ENCODE peak calls at places on chromosomes 2 and 18, in five cellular contexts. W, J, S, K and N are unnamed samples.
A peak's percentile ranks its signal among the peaks of the same experiment; 100 is the strongest.

GRCh38 chr2:160752475-160753330 is 259.1 kb upstream of the RBMS1 start:
- ATAC-seq in J (no peak), K (peak; percentile 53), W (no peak), S (peak; percentile 87), N (no peak)

GRCh38 chr2:171882095-171882769 is 11.8 kb downstream of the SLC25A12 start:
- ATAC-seq in W (no peak), J (peak; percentile 16), K (no peak), S (no peak), N (peak; percentile 69)

GRCh38 chr18:2917255-2918047 is 70.6 kb downstream of the EMILIN2 start:
- ATAC-seq in S (no peak), W (no peak), J (no peak), K (no peak), N (no peak)

GRCh38 chr2:62144689-62145477 is 51.0 kb upstream of the B3GNT2 start:
- ATAC-seq in W (no peak), J (no peak), S (no peak), K (no peak), N (no peak)

GRCh38 chr2:69549421-69549820 is 94.1 kb downstream of the AAK1 start:
- ATAC-seq in S (peak; percentile 41), W (no peak), J (no peak), K (no peak), N (no peak)

GRCh38 chr2:237306083-237306786 is 107.7 kb downstream of the COL6A3 start:
- ATAC-seq in K (no peak), S (no peak), J (no peak), W (no peak), N (no peak)

GRCh38 chr18:48814490-48815181 is 136.1 kb downstream of the SMAD7 start:
- ATAC-seq in K (no peak), J (no peak), W (no peak), S (no peak), N (no peak)

GRCh38 chr2:174939046-174939445 is 66.1 kb downstream of the CHN1 start:
- ATAC-seq in K (no peak), S (peak; percentile 69), J (no peak), W (no peak), N (no peak)

GRCh38 chr18:79327199-79327545 is 68.6 kb upstream of the NFATC1 start:
- ATAC-seq in K (no peak), J (no peak), W (no peak), S (no peak), N (no peak)

GRCh38 chr18:74476154-74476553 is 19.0 kb upstream of the DIPK1C start:
- ATAC-seq in W (peak; percentile 52), J (peak; percentile 76), K (no peak), S (peak; percentile 83), N (no peak)

GRCh38 chr2:126392889-126393288 is 263.1 kb upstream of the GYPC start:
- ATAC-seq in J (no peak), K (no peak), W (no peak), S (no peak), N (no peak)

GRCh38 chr2:237628482-237629187 is 1.2 kb downstream of the LRRFIP1 start:
- ATAC-seq in W (no peak), J (no peak), S (no peak), K (no peak), N (no peak)

GRCh38 chr18:26524952-26525351 is 23.4 kb downstream of the KCTD1 start:
- ATAC-seq in W (no peak), K (no peak), J (no peak), S (no peak), N (no peak)

GRCh38 chr2:12769492-12770105 is 52.9 kb downstream of the TRIB2 start:
- ATAC-seq in J (no peak), W (no peak), K (no peak), S (no peak), N (no peak)

GRCh38 chr2:108169982-108170625 is 69.7 kb upstream of the SULT1C3 start:
- ATAC-seq in J (peak; percentile 56), W (peak; percentile 71), S (peak; percentile 68), K (no peak), N (no peak)

GRCh38 chr18:45173799-45174519 is 441.3 kb upstream of the SLC14A2 start:
- ATAC-seq in W (no peak), K (no peak), S (no peak), J (no peak), N (no peak)

GRCh38 chr2:69762513-69763494 is 20.9 kb downstream of the ANXA4 start:
- ATAC-seq in K (no peak), J (no peak), W (no peak), S (no peak), N (peak; percentile 56)

GRCh38 chr2:66872056-66872821 is 437.3 kb downstream of the MEIS1 start:
- ATAC-seq in J (no peak), S (no peak), W (no peak), K (no peak), N (peak; percentile 55)

GRCh38 chr2:239726631-239727181 is 298.4 kb downstream of the NDUFA10 start:
- ATAC-seq in K (no peak), S (no peak), J (no peak), W (no peak), N (no peak)

GRCh38 chr2:135030826-135031225 is 16.4 kb downstream of the MAP3K19 start:
- ATAC-seq in S (no peak), J (peak; percentile 76), K (no peak), W (peak; percentile 85), N (no peak)

GRCh38 chr18:456361-456821 is 44.1 kb downstream of the COLEC12 start:
- ATAC-seq in K (peak; percentile 58), W (no peak), S (no peak), J (no peak), N (peak; percentile 74)

GRCh38 chr2:24809316-24810007 is 16.2 kb downstream of the CENPO start:
- ATAC-seq in J (peak; percentile 16), K (no peak), W (peak; percentile 41), S (no peak), N (no peak)
- H3K27ac ChIP-seq in J (peak overlapping the region; percentile 38), K (no peak overlapping the region), W (peak overlapping the region; percentile 43), S (peak overlapping the region; percentile 77), N (no peak overlapping the region)

DNA sequence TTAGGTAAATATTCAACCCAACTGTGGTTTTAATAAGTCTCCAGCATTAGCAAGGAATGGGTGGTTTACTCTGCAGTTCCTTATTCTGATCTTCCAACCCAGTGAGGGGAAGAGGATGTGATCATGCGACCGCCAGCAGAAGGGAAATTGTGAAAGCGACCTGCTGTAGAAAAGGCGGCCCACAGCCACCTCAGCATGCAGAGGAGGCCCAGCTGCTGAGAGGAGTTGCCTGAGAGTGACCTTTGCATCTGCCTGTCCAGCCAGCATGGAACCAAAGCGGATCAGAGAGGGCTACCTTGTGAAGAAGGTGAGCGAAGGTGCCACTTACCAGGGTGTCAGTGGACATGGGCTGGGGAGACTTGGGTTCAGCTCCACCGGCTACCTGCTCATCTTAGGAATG is at the start of gene PLEK:
- ATAC-seq in W (peak; percentile 60), J (no peak), K (peak; percentile 81), S (no peak), N (peak; percentile 53)
- TF ChIP-seq POLR2A in W (no peak), J (no peak), K (peak; percentile 87), S (no peak), N (peak; percentile 38)

GRCh38 chr2:45432406-45432805 is 178.7 kb downstream of the SRBD1 start:
- ATAC-seq in W (no peak), S (peak; percentile 46), J (no peak), K (no peak), N (no peak)

GRCh38 chr2:45438872-45439665 is 172.0 kb downstream of the SRBD1 start:
- ATAC-seq in W (no peak), J (peak; percentile 69), S (no peak), K (no peak), N (no peak)

GRCh38 chr2:45435316-45435715 is 175.8 kb downstream of the SRBD1 start:
- ATAC-seq in K (no peak), W (no peak), S (peak; percentile 85), J (peak; percentile 28), N (no peak)

GRCh38 chr2:45436456-45436855 is 174.6 kb downstream of the SRBD1 start:
- ATAC-seq in J (no peak), S (no peak), K (no peak), W (no peak), N (no peak)

GRCh38 chr2:45433363-45433762 is 177.7 kb downstream of the SRBD1 start:
- ATAC-seq in W (no peak), S (no peak), K (no peak), J (no peak), N (no peak)
- TF ChIP-seq EP300 in W (no peak), S (no peak), K (no peak), J (no peak), N (no peak)

GRCh38 chr2:65311596-65311995 is 84.0 kb downstream of the ACTR2 start:
- ATAC-seq in S (no peak), W (no peak), J (no peak), K (no peak), N (no peak)
- H3K27ac ChIP-seq in S (no peak overlapping the region), W (no peak overlapping the region), J (no peak overlapping the region), K (peak overlapping the region; percentile 36), N (peak overlapping the region; percentile 43)

GRCh38 chr2:33262097-33262496 is 214.4 kb upstream of the RASGRP3 start:
- ATAC-seq in J (no peak), W (no peak), S (no peak), K (no peak), N (no peak)
- TF ChIP-seq POLR2A in J (no peak), W (no peak), S (no peak), K (no peak), N (no peak)

GRCh38 chr2:60717691-60718090 is 38.4 kb upstream of the PAPOLG start:
- ATAC-seq in S (peak; percentile 21), W (peak; percentile 79), K (no peak), J (no peak), N (peak; percentile 51)
- TF ChIP-seq EP300 in S (no peak), W (no peak), K (peak; percentile 48), J (no peak), N (no peak)

DNA sequence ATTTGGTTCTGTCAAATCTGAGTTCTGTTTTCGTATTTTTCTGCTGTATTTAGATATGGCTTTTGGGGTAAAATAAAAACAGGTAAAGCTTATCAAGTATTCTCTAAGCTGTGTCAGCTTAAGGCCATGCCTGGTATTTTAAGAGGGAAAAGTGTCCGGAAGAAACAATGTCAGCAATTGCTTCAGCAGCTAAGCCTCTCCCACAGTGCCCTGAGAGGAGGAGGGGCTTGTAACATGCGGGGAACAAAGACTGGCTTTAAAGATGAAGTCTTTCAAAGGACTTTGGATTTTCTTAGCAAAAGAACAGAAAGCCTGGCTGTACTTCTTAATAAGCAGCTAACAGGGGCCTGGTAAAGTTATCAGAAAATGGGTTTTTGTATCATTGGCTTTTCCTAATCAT is 102.8 kb downstream of the PXDN start:
- ATAC-seq in K (no peak), S (no peak), J (no peak), W (no peak), N (no peak)
- H3K27ac ChIP-seq in K (no peak overlapping the region), S (no peak overlapping the region), J (no peak overlapping the region), W (no peak overlapping the region), N (peak overlapping the region; percentile 81)

DNA sequence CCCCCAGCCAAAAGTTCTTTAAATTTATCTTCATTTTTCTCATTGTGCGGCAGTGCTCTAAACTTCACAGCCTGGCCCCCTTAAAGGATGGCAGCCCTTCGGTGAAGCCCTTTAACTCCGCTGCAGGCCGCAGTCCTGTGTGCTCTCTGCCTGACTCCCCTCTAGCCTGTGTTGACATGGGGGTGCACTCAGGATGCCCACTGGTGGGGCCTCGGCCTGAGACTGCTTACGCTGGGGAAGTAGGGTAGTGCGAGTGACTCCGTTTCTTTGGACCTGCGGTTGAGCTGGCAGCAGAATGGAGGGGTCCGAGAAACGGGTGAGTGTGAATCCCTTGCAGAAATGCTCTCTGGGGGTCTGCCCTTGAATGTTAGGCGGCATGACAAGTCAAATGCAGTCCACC is 5.6 kb downstream of the RAB12 start:
- ATAC-seq in K (no peak), J (peak; percentile 13), W (no peak), S (peak; percentile 31), N (no peak)
- TF ChIP-seq POLR2A in K (no peak), J (no peak), W (no peak), S (no peak), N (no peak)